ENCODE peak calls at places on chromosomes 7 and 10, in ten cellular contexts. One of them, this sample, is unnamed.

GRCh38 chr10:114544045-114544659 is 113.9 kb downstream of the ABLIM1 start:
- DNase-seq in foreskin keratinocyte: peak; percentile 70
- DNase-seq in MCF 10A: peak; percentile 16
- DNase-seq in lung: no peak
- DNase-seq in CD8-positive, alpha-beta T cell: peak; percentile 77
- DNase-seq in GM06990: peak; percentile 67
- DNase-seq in OCI-LY7: peak; percentile 96
- DNase-seq in K562: no peak
- DNase-seq in lower lobe of right lung: no peak
- DNase-seq in AG09319: no peak
- DNase-seq in this sample: no peak

GRCh38 chr7:27670676-27671075 is 8.0 kb upstream of the HIBADH start:
- DNase-seq in lung: no peak
- DNase-seq in GM06990: no peak
- DNase-seq in K562: no peak
- DNase-seq in foreskin keratinocyte: no peak
- DNase-seq in lower lobe of right lung: no peak
- DNase-seq in CD8-positive, alpha-beta T cell: no peak
- DNase-seq in AG09319: no peak
- DNase-seq in OCI-LY7: no peak
- DNase-seq in MCF 10A: no peak
- DNase-seq in this sample: no peak

GRCh38 chr7:69790915-69791473 is 192.7 kb downstream of the AUTS2 start:
- DNase-seq in lower lobe of right lung: no peak
- DNase-seq in GM06990: no peak
- DNase-seq in foreskin keratinocyte: no peak
- DNase-seq in AG09319: no peak
- DNase-seq in K562: no peak
- DNase-seq in OCI-LY7: no peak
- DNase-seq in CD8-positive, alpha-beta T cell: no peak
- DNase-seq in lung: no peak
- DNase-seq in MCF 10A: no peak
- DNase-seq in this sample: no peak

GRCh38 chr10:58305821-58306220 is 29.0 kb upstream of the UBE2D1 start:
- DNase-seq in AG09319: no peak
- DNase-seq in K562: no peak
- DNase-seq in GM06990: no peak
- DNase-seq in lung: no peak
- DNase-seq in CD8-positive, alpha-beta T cell: no peak
- DNase-seq in MCF 10A: no peak
- DNase-seq in OCI-LY7: no peak
- DNase-seq in foreskin keratinocyte: no peak
- DNase-seq in lower lobe of right lung: no peak
- DNase-seq in this sample: no peak

GRCh38 chr7:154546946-154547587 is 455.9 kb downstream of the PAXIP1 start:
- DNase-seq in OCI-LY7: no peak
- DNase-seq in MCF 10A: no peak
- DNase-seq in AG09319: no peak
- DNase-seq in K562: no peak
- DNase-seq in foreskin keratinocyte: no peak
- DNase-seq in lung: no peak
- DNase-seq in CD8-positive, alpha-beta T cell: no peak
- DNase-seq in lower lobe of right lung: no peak
- DNase-seq in GM06990: no peak
- DNase-seq in this sample: no peak

GRCh38 chr10:48493083-48493871 is 111.6 kb downstream of the ARHGAP22 start:
- DNase-seq in K562: no peak
- DNase-seq in MCF 10A: peak; percentile 38
- DNase-seq in AG09319: no peak
- DNase-seq in lung: no peak
- DNase-seq in CD8-positive, alpha-beta T cell: no peak
- DNase-seq in lower lobe of right lung: peak; percentile 71
- DNase-seq in foreskin keratinocyte: peak; percentile 31
- DNase-seq in GM06990: no peak
- DNase-seq in OCI-LY7: no peak
- DNase-seq in this sample: no peak

GRCh38 chr10:113616244-113617074 is 47.4 kb downstream of the NRAP start:
- DNase-seq in lung: no peak
- DNase-seq in OCI-LY7: peak; percentile 1
- DNase-seq in foreskin keratinocyte: no peak
- DNase-seq in K562: peak; percentile 23
- DNase-seq in lower lobe of right lung: no peak
- DNase-seq in CD8-positive, alpha-beta T cell: no peak
- DNase-seq in MCF 10A: peak; percentile 29
- DNase-seq in GM06990: no peak
- DNase-seq in AG09319: no peak
- DNase-seq in this sample: no peak

GRCh38 chr7:155494551-155494950 is 36.6 kb downstream of the EN2 start:
- DNase-seq in K562: no peak
- DNase-seq in lower lobe of right lung: no peak
- DNase-seq in MCF 10A: no peak
- DNase-seq in OCI-LY7: no peak
- DNase-seq in CD8-positive, alpha-beta T cell: no peak
- DNase-seq in GM06990: no peak
- DNase-seq in lung: no peak
- DNase-seq in AG09319: no peak
- DNase-seq in foreskin keratinocyte: no peak
- DNase-seq in this sample: no peak

GRCh38 chr10:17781856-17782255 is 27.3 kb upstream of the MRC1 start:
- DNase-seq in CD8-positive, alpha-beta T cell: no peak
- DNase-seq in GM06990: no peak
- DNase-seq in lower lobe of right lung: no peak
- DNase-seq in OCI-LY7: no peak
- DNase-seq in K562: peak; percentile 18
- DNase-seq in foreskin keratinocyte: no peak
- DNase-seq in MCF 10A: peak; percentile 9
- DNase-seq in AG09319: no peak
- DNase-seq in lung: no peak
- DNase-seq in this sample: no peak

GRCh38 chr10:72379776-72380175 is 25.1 kb upstream of the DNAJB12 start:
- DNase-seq in lower lobe of right lung: no peak
- DNase-seq in K562: no peak
- DNase-seq in OCI-LY7: no peak
- DNase-seq in foreskin keratinocyte: no peak
- DNase-seq in GM06990: no peak
- DNase-seq in MCF 10A: no peak
- DNase-seq in AG09319: no peak
- DNase-seq in lung: no peak
- DNase-seq in CD8-positive, alpha-beta T cell: no peak
- DNase-seq in this sample: no peak

GRCh38 chr7:3164363-3164762 is 120.7 kb upstream of the CARD11 start:
- DNase-seq in CD8-positive, alpha-beta T cell: no peak
- DNase-seq in K562: no peak
- DNase-seq in lung: no peak
- DNase-seq in GM06990: no peak
- DNase-seq in foreskin keratinocyte: no peak
- DNase-seq in OCI-LY7: no peak
- DNase-seq in lower lobe of right lung: no peak
- DNase-seq in MCF 10A: no peak
- DNase-seq in AG09319: no peak
- DNase-seq in this sample: no peak

GRCh38 chr10:15202639-15203038 is 34.1 kb upstream of the NMT2 start:
- DNase-seq in lung: no peak
- DNase-seq in K562: no peak
- DNase-seq in OCI-LY7: no peak
- DNase-seq in foreskin keratinocyte: no peak
- DNase-seq in AG09319: no peak
- DNase-seq in CD8-positive, alpha-beta T cell: no peak
- DNase-seq in lower lobe of right lung: no peak
- DNase-seq in GM06990: no peak
- DNase-seq in MCF 10A: no peak
- DNase-seq in this sample: no peak

GRCh38 chr7:74525881-74526280 is 72.2 kb downstream of the GTF2IRD1 start:
- DNase-seq in K562: no peak
- DNase-seq in lower lobe of right lung: no peak
- DNase-seq in lung: no peak
- DNase-seq in OCI-LY7: peak; percentile 13
- DNase-seq in GM06990: no peak
- DNase-seq in CD8-positive, alpha-beta T cell: no peak
- DNase-seq in foreskin keratinocyte: peak; percentile 53
- DNase-seq in AG09319: no peak
- DNase-seq in MCF 10A: peak; percentile 78
- DNase-seq in this sample: no peak

GRCh38 chr7:2705371-2706096 is 17.5 kb downstream of the AMZ1 start:
- DNase-seq in OCI-LY7: no peak
- DNase-seq in K562: no peak
- DNase-seq in CD8-positive, alpha-beta T cell: no peak
- DNase-seq in MCF 10A: no peak
- DNase-seq in lung: no peak
- DNase-seq in AG09319: no peak
- DNase-seq in foreskin keratinocyte: no peak
- DNase-seq in lower lobe of right lung: no peak
- DNase-seq in GM06990: no peak
- DNase-seq in this sample: no peak

GRCh38 chr7:5758753-5759330 is 22.6 kb downstream of the RNF216 start:
- DNase-seq in K562: no peak
- DNase-seq in OCI-LY7: no peak
- DNase-seq in MCF 10A: no peak
- DNase-seq in foreskin keratinocyte: no peak
- DNase-seq in CD8-positive, alpha-beta T cell: no peak
- DNase-seq in lower lobe of right lung: no peak
- DNase-seq in AG09319: no peak
- DNase-seq in GM06990: no peak
- DNase-seq in lung: no peak
- DNase-seq in this sample: no peak

GRCh38 chr10:33026422-33026821 is 68.4 kb upstream of the ITGB1 start:
- DNase-seq in K562: no peak
- DNase-seq in foreskin keratinocyte: no peak
- DNase-seq in lower lobe of right lung: no peak
- DNase-seq in OCI-LY7: no peak
- DNase-seq in AG09319: no peak
- DNase-seq in CD8-positive, alpha-beta T cell: no peak
- DNase-seq in lung: no peak
- DNase-seq in MCF 10A: no peak
- DNase-seq in GM06990: no peak
- DNase-seq in this sample: no peak

GRCh38 chr10:101230185-101230917 is 1.1 kb upstream of the LBX1 start:
- DNase-seq in OCI-LY7: no peak
- DNase-seq in foreskin keratinocyte: no peak
- DNase-seq in CD8-positive, alpha-beta T cell: no peak
- DNase-seq in lower lobe of right lung: no peak
- DNase-seq in GM06990: no peak
- DNase-seq in K562: no peak
- DNase-seq in lung: no peak
- DNase-seq in AG09319: no peak
- DNase-seq in MCF 10A: no peak
- DNase-seq in this sample: no peak

GRCh38 chr10:17375936-17376584 is 78.3 kb downstream of the ST8SIA6 start:
- DNase-seq in lung: no peak
- DNase-seq in CD8-positive, alpha-beta T cell: peak; percentile 12
- DNase-seq in AG09319: no peak
- DNase-seq in lower lobe of right lung: no peak
- DNase-seq in GM06990: peak; percentile 3
- DNase-seq in foreskin keratinocyte: no peak
- DNase-seq in OCI-LY7: peak; percentile 22
- DNase-seq in MCF 10A: peak; percentile 25
- DNase-seq in K562: peak; percentile 63
- DNase-seq in this sample: no peak

GRCh38 chr10:13925924-13926435 is 339.2 kb downstream of the PRPF18 start:
- DNase-seq in CD8-positive, alpha-beta T cell: no peak
- DNase-seq in foreskin keratinocyte: no peak
- DNase-seq in lung: no peak
- DNase-seq in MCF 10A: no peak
- DNase-seq in AG09319: no peak
- DNase-seq in OCI-LY7: no peak
- DNase-seq in K562: no peak
- DNase-seq in GM06990: peak; percentile 44
- DNase-seq in lower lobe of right lung: no peak
- DNase-seq in this sample: no peak

GRCh38 chr10:35613597-35614226 is 8.6 kb downstream of the GJD4 start:
- DNase-seq in MCF 10A: peak; percentile 32
- DNase-seq in foreskin keratinocyte: no peak
- DNase-seq in lower lobe of right lung: no peak
- DNase-seq in CD8-positive, alpha-beta T cell: no peak
- DNase-seq in lung: no peak
- DNase-seq in OCI-LY7: no peak
- DNase-seq in AG09319: peak; percentile 0
- DNase-seq in K562: peak; percentile 9
- DNase-seq in GM06990: no peak
- DNase-seq in this sample: no peak
- TF ChIP-seq CTCF in MCF 10A: peak; percentile 63
- TF ChIP-seq CTCF in foreskin keratinocyte: peak; percentile 57
- TF ChIP-seq CTCF in lower lobe of right lung: peak; percentile 29
- TF ChIP-seq CTCF in CD8-positive, alpha-beta T cell: no peak
- TF ChIP-seq CTCF in lung: no peak
- TF ChIP-seq CTCF in OCI-LY7: peak; percentile 42
- TF ChIP-seq CTCF in AG09319: peak; percentile 38
- TF ChIP-seq CTCF in K562: peak; percentile 36
- TF ChIP-seq CTCF in GM06990: peak; percentile 17
- TF ChIP-seq CTCF in this sample: peak; percentile 42

GRCh38 chr7:123625254-123625653 is 23.6 kb downstream of the ASB15 start:
- DNase-seq in OCI-LY7: no peak
- DNase-seq in K562: no peak
- DNase-seq in CD8-positive, alpha-beta T cell: no peak
- DNase-seq in AG09319: no peak
- DNase-seq in foreskin keratinocyte: no peak
- DNase-seq in lower lobe of right lung: no peak
- DNase-seq in MCF 10A: no peak
- DNase-seq in lung: no peak
- DNase-seq in GM06990: no peak
- DNase-seq in this sample: no peak
- TF ChIP-seq CTCF in OCI-LY7: no peak
- TF ChIP-seq CTCF in K562: no peak
- TF ChIP-seq CTCF in CD8-positive, alpha-beta T cell: no peak
- TF ChIP-seq CTCF in AG09319: no peak
- TF ChIP-seq CTCF in foreskin keratinocyte: no peak
- TF ChIP-seq CTCF in lower lobe of right lung: no peak
- TF ChIP-seq CTCF in MCF 10A: no peak
- TF ChIP-seq CTCF in lung: no peak
- TF ChIP-seq CTCF in GM06990: no peak
- TF ChIP-seq CTCF in this sample: no peak

GRCh38 chr7:66522518-66522917 is 106.2 kb upstream of the KCTD7 start:
- DNase-seq in K562: no peak
- DNase-seq in lower lobe of right lung: no peak
- DNase-seq in GM06990: no peak
- DNase-seq in MCF 10A: no peak
- DNase-seq in OCI-LY7: peak; percentile 57
- DNase-seq in CD8-positive, alpha-beta T cell: no peak
- DNase-seq in lung: no peak
- DNase-seq in foreskin keratinocyte: no peak
- DNase-seq in AG09319: no peak
- DNase-seq in this sample: no peak
- TF ChIP-seq CTCF in K562: peak; percentile 15
- TF ChIP-seq CTCF in lower lobe of right lung: no peak
- TF ChIP-seq CTCF in GM06990: peak; percentile 44
- TF ChIP-seq CTCF in MCF 10A: peak; percentile 25
- TF ChIP-seq CTCF in OCI-LY7: peak; percentile 77
- TF ChIP-seq CTCF in CD8-positive, alpha-beta T cell: no peak
- TF ChIP-seq CTCF in lung: no peak
- TF ChIP-seq CTCF in foreskin keratinocyte: peak; percentile 39
- TF ChIP-seq CTCF in AG09319: peak; percentile 27
- TF ChIP-seq CTCF in this sample: peak; percentile 15

DNA sequence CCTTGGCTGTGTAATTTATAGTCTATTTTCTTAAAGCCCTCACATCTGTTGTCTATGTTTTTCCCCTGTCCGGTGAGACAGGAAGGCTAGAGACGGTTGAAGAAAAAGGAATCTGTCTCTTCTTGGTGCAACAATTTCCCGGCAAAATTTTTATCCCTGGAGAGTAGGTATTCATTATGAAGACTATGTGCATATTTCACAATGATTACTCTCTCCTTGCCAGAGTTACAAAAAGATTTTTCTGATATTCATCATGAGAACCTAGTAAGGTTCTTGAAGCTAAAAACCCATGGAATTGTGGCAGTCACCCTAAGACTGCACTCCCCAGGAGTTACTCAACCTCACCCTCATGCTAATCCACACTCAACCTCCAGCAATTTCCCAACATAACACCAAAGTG is 55.0 kb upstream of the GHITM start:
- DNase-seq in AG09319: no peak
- DNase-seq in GM06990: no peak
- DNase-seq in foreskin keratinocyte: no peak
- DNase-seq in OCI-LY7: no peak
- DNase-seq in CD8-positive, alpha-beta T cell: no peak
- DNase-seq in lower lobe of right lung: no peak
- DNase-seq in lung: no peak
- DNase-seq in MCF 10A: no peak
- DNase-seq in K562: no peak
- DNase-seq in this sample: no peak
- TF ChIP-seq CTCF in AG09319: no peak
- TF ChIP-seq CTCF in GM06990: no peak
- TF ChIP-seq CTCF in foreskin keratinocyte: no peak
- TF ChIP-seq CTCF in OCI-LY7: no peak
- TF ChIP-seq CTCF in CD8-positive, alpha-beta T cell: no peak
- TF ChIP-seq CTCF in lower lobe of right lung: no peak
- TF ChIP-seq CTCF in lung: no peak
- TF ChIP-seq CTCF in MCF 10A: no peak
- TF ChIP-seq CTCF in K562: no peak
- TF ChIP-seq CTCF in this sample: no peak